ENCODE peak calls at places on chromosomes 4 and X, in eight cellular contexts. H is transverse colon, F is PC-3, D is K562, A is IMR-90, M is BE2C, R is aorta, O is SJSA1. T is an unnamed sample. For H3K36me3, H3K9me3 and H3K27me3, the result is how much of the 10 kb centered on the place peaks cover.

GRCh38 chrX:43559643-43560042 is 96.5 kb upstream of the MAOA start:
- DNase-seq in H (peak), F (peak), D (peak), A (peak), M (peak), R (no peak), O (peak), T (peak)

GRCh38 chrX:17860179-17860780 is 818 bp downstream of the RAI2 start:
- DNase-seq in H (no peak), F (no peak), D (no peak), A (no peak), M (no peak), R (no peak), O (no peak), T (no peak)

GRCh38 chr4:143357161-143357845 is 20.6 kb downstream of the GAB1 start:
- DNase-seq in H (peak), F (peak), D (no peak), A (no peak), M (no peak), R (no peak), O (no peak), T (no peak)

GRCh38 chrX:9110808-9111207 is 76.9 kb upstream of the FAM9B start:
- DNase-seq in H (no peak), F (no peak), D (no peak), A (no peak), M (no peak), R (no peak), O (no peak), T (no peak)

GRCh38 chr4:118281611-118282442 is 71.0 kb downstream of the PRSS12 start:
- DNase-seq in H (no peak), F (no peak), D (peak), A (peak), M (peak), R (no peak), O (no peak), T (peak)

GRCh38 chr4:144174401-144175067 is 34.0 kb upstream of the GYPA start:
- DNase-seq in H (no peak), F (peak), D (peak), A (peak), M (peak), R (no peak), O (no peak), T (no peak)

GRCh38 chr4:99848576-99848975 is 31.9 kb downstream of the DAPP1 start:
- DNase-seq in H (no peak), F (no peak), D (no peak), A (no peak), M (no peak), R (no peak), O (no peak), T (no peak)

GRCh38 chr4:88219099-88219498 is 60.7 kb upstream of the ABCG2 start:
- DNase-seq in H (no peak), F (peak), D (peak), A (peak), M (peak), R (no peak), O (no peak), T (no peak)

GRCh38 chr4:19592391-19592790 is 659.3 kb upstream of the SLIT2 start:
- DNase-seq in H (no peak), F (peak), D (no peak), A (peak), M (no peak), R (no peak), O (no peak), T (no peak)

GRCh38 chrX:102976290-102976689 is 39.2 kb downstream of the RAB40AL start:
- DNase-seq in H (no peak), F (peak), D (no peak), A (peak), M (no peak), R (no peak), O (no peak), T (peak)

GRCh38 chr4:93317046-93317445 is 511.5 kb upstream of the ATOH1 start:
- DNase-seq in H (no peak), F (no peak), D (no peak), A (no peak), M (no peak), R (no peak), O (no peak), T (no peak)

GRCh38 chr4:119025916-119026661 is 109.5 kb upstream of the MYOZ2 start:
- DNase-seq in H (peak), F (peak), D (no peak), A (peak), M (no peak), R (no peak), O (no peak), T (peak)

GRCh38 chr4:22713841-22714240 is 21.1 kb downstream of the GBA3 start:
- DNase-seq in H (no peak), F (no peak), D (no peak), A (no peak), M (no peak), R (no peak), O (no peak), T (no peak)

GRCh38 chrX:69362889-69363288 is 141.2 kb upstream of the NALF2 start:
- DNase-seq in H (no peak), F (no peak), D (no peak), A (no peak), M (no peak), R (no peak), O (no peak), T (peak)

GRCh38 chr4:16213107-16213506 is 13.2 kb downstream of the TAPT1 start:
- DNase-seq in H (no peak), F (no peak), D (no peak), A (peak), M (no peak), R (no peak), O (no peak), T (no peak)

GRCh38 chr4:38605794-38606586 is 58.0 kb upstream of the KLF3 start:
- DNase-seq in H (peak), F (no peak), D (peak), A (no peak), M (no peak), R (no peak), O (no peak), T (no peak)

GRCh38 chr4:165682621-165683020 is 190.4 kb upstream of the TLL1 start:
- DNase-seq in H (no peak), F (peak), D (no peak), A (no peak), M (no peak), R (no peak), O (no peak), T (no peak)

GRCh38 chrX:111352424-111352823 is 59.6 kb downstream of the DCX start:
- DNase-seq in H (peak), F (peak), D (no peak), A (no peak), M (peak), R (no peak), O (no peak), T (peak)

GRCh38 chr4:8044244-8044643 is 104.6 kb upstream of the AFAP1 start:
- DNase-seq in H (no peak), F (no peak), D (no peak), A (no peak), M (no peak), R (no peak), O (no peak), T (no peak)

GRCh38 chrX:46575991-46576392 is 2.4 kb downstream of the CHST7 start:
- DNase-seq in H (no peak), F (peak), D (no peak), A (peak), M (no peak), R (no peak), O (no peak), T (no peak)

GRCh38 chrX:106415276-106415895 is 196.4 kb upstream of the RADX start:
- DNase-seq in H (no peak), F (peak), D (peak), A (peak), M (peak), R (no peak), O (no peak), T (no peak)

GRCh38 chr4:15653864-15654391 is 1.2 kb downstream of the FBXL5 start:
- DNase-seq in H (no peak), F (peak), D (peak), A (peak), M (peak), R (no peak), O (peak), T (peak)

GRCh38 chr4:3196670-3197359 is 52.1 kb upstream of the MSANTD1 start:
- DNase-seq in H (no peak), F (no peak), D (no peak), A (no peak), M (no peak), R (no peak), O (no peak), T (no peak)

GRCh38 chr4:3199661-3200422 is 49.1 kb upstream of the MSANTD1 start:
- DNase-seq in H (no peak), F (no peak), D (no peak), A (no peak), M (no peak), R (peak), O (no peak), T (no peak)

GRCh38 chr4:3200423-3201090 is 48.4 kb upstream of the MSANTD1 start:
- DNase-seq in H (no peak), F (no peak), D (no peak), A (no peak), M (no peak), R (peak), O (no peak), T (no peak)

GRCh38 chr4:3198906-3199305 is 50.1 kb upstream of the MSANTD1 start:
- DNase-seq in H (no peak), F (no peak), D (no peak), A (no peak), M (no peak), R (peak), O (no peak), T (no peak)

GRCh38 chr4:3197366-3198105 is 51.4 kb upstream of the MSANTD1 start:
- DNase-seq in H (no peak), F (no peak), D (no peak), A (no peak), M (no peak), R (peak), O (no peak), T (no peak)
- H3K36me3 ChIP-seq in H (under half), F (under half), D (under half), A (under half), M (under half), R (under half), O (under half), T (under half)

DNA sequence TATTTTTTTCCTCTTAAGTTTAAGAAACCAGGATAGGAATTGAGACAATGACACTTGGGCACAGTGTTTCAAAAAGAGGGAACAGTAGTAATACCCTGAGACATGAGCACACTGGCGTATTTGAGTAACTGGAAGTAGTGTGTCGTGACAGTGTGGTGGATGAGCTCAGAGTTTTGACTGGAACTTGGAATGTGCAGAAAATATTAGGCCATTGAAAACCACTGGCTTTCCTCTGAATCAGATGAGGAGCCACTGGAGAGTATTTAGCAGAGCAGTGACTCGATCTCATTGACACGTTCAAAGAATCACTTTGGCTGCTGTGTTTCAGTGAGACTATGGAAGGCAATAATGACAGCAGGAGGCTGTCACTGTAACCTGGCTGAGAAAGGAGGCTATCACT is 1531.2 kb downstream of the STIM2 start:
- DNase-seq in H (no peak), F (no peak), D (no peak), A (peak), M (no peak), R (no peak), O (no peak), T (no peak)
- H3K9me3 ChIP-seq in H (under half), F (under half), D (under half), A (under half), M (under half), R (under half), O (under half), T (under half)

GRCh38 chrX:12138366-12139313 is at the start of gene FRMPD4:
- DNase-seq in H (no peak), F (peak), D (no peak), A (peak), M (no peak), R (peak), O (peak), T (peak)
- H3K27me3 ChIP-seq in H (under half), F (under half), D (under half), A (under half), M (under half), R (under half), O (under half), T (under half)

DNA sequence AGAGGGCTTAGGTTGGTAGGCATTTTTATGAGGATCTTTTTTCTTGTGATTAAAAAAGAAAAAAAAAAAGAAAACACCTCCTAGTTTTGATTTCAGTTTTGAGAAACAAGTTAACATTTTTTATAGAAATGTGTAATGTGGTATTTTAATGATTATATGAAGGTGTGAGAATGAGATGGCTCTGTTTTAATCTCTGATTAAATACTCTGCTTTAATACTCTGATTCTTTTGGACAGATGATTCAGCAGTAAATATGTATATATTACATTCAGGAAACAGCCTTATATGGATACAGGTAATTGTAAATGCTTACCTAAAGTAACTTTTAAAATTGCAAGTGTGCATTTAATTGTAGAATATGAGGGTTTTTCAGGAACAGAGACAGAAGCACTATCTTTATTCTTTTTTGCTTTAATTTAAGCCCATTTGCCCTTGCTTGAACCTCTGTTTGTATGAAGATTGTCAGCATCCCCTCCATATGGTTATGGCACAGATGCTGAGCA is 101.1 kb upstream of the TLR2 start:
- DNase-seq in H (no peak), F (no peak), D (no peak), A (no peak), M (no peak), R (no peak), O (no peak), T (no peak)
- H3K36me3 ChIP-seq in H (under half), F (under half), D (under half), A (under half), M (under half), R (under half), O (under half), T (under half)